ENCODE peak calls at places on chromosomes 6 and 20, in seven cellular contexts. D is GM12878, U is K562, O is HCT116, J is HepG2, K is endothelial cell of umbilical vein, E is GM23338. I is an unnamed sample.

GRCh38 chr6:142374965-142375733 is 73.3 kb downstream of the ADGRG6 start:
- DNase-seq in D (no peak), U (no peak), O (peak), J (peak), K (peak), E (no peak), I (no peak)

GRCh38 chr20:32474967-32475819 is 109.9 kb downstream of the NOL4L start:
- DNase-seq in D (no peak), U (peak), O (no peak), J (peak), K (peak), E (peak), I (no peak)

GRCh38 chr6:28208180-28208659 is 16.9 kb upstream of the ZSCAN9 start:
- DNase-seq in D (no peak), U (no peak), O (no peak), J (no peak), K (no peak), E (peak), I (no peak)

GRCh38 chr6:134739299-134740090 is 210.4 kb downstream of the ALDH8A1 start:
- DNase-seq in D (no peak), U (no peak), O (no peak), J (no peak), K (peak), E (no peak), I (no peak)

GRCh38 chr6:64459411-64459810 is 823.8 kb downstream of the PHF3 start:
- DNase-seq in D (no peak), U (no peak), O (no peak), J (no peak), K (no peak), E (no peak), I (no peak)

GRCh38 chr20:57412347-57413029 is 21.3 kb downstream of the RBM38 start:
- DNase-seq in D (no peak), U (no peak), O (no peak), J (no peak), K (no peak), E (no peak), I (no peak)

GRCh38 chr6:76633259-76633658 is 560.8 kb upstream of the IMPG1 start:
- DNase-seq in D (no peak), U (no peak), O (peak), J (no peak), K (no peak), E (peak), I (no peak)

GRCh38 chr6:107977283-107977682 is 19.3 kb upstream of the SEC63 start:
- DNase-seq in D (no peak), U (no peak), O (no peak), J (no peak), K (peak), E (peak), I (no peak)

GRCh38 chr6:27753668-27754407 is 158.4 kb downstream of the OR2B2 start:
- DNase-seq in D (peak), U (peak), O (peak), J (peak), K (peak), E (peak), I (peak)

GRCh38 chr6:87794922-87795885 is 93.2 kb upstream of the AKIRIN2 start:
- DNase-seq in D (no peak), U (no peak), O (no peak), J (no peak), K (no peak), E (peak), I (no peak)

GRCh38 chr20:4112490-4113420 is 97.4 kb upstream of the RNF24 start:
- DNase-seq in D (peak), U (no peak), O (no peak), J (no peak), K (peak), E (no peak), I (no peak)

GRCh38 chr20:13552061-13552460 is 86.7 kb downstream of the TASP1 start:
- DNase-seq in D (no peak), U (no peak), O (no peak), J (no peak), K (no peak), E (no peak), I (no peak)

GRCh38 chr20:62551408-62552323 is 75.9 kb upstream of the GATA5 start:
- DNase-seq in D (no peak), U (no peak), O (no peak), J (no peak), K (no peak), E (peak), I (no peak)
- TF ChIP-seq EZH2 in D (no peak), U (peak), O (no peak), J (peak), K (peak), E (no peak), I (no peak)

GRCh38 chr20:1887756-1888155 is 7.5 kb upstream of the SIRPA start:
- DNase-seq in D (no peak), U (no peak), O (no peak), J (no peak), K (no peak), E (no peak), I (no peak)
- H3K27ac ChIP-seq in D (no peak), U (no peak), O (no peak), J (no peak), K (no peak), E (no peak), I (no peak)

DNA sequence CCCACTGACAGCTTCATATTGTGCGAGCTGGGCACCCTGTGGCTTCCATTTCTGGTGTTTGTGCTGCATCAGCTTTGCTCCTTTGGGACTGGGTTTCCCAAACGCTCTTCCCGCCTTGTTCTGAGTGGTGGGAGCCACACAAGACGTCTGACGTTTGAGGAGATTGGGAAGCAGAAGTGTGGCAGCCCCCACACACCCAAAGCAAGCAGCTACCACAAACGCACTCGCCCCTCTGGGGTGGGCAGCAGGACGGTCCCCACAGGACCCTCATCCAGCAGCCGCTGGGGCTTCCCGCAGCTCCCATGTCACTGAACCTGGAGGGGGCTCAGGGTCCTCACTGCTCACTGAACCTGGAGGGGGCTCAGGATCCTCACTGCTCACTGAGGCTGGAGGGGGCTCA is 229.6 kb downstream of the ERMARD start:
- DNase-seq in D (no peak), U (no peak), O (no peak), J (no peak), K (no peak), E (no peak), I (no peak)
- TF ChIP-seq POLR2AphosphoS5 in D (no peak), U (no peak), O (no peak), J (no peak), K (no peak), E (no peak), I (no peak)

DNA sequence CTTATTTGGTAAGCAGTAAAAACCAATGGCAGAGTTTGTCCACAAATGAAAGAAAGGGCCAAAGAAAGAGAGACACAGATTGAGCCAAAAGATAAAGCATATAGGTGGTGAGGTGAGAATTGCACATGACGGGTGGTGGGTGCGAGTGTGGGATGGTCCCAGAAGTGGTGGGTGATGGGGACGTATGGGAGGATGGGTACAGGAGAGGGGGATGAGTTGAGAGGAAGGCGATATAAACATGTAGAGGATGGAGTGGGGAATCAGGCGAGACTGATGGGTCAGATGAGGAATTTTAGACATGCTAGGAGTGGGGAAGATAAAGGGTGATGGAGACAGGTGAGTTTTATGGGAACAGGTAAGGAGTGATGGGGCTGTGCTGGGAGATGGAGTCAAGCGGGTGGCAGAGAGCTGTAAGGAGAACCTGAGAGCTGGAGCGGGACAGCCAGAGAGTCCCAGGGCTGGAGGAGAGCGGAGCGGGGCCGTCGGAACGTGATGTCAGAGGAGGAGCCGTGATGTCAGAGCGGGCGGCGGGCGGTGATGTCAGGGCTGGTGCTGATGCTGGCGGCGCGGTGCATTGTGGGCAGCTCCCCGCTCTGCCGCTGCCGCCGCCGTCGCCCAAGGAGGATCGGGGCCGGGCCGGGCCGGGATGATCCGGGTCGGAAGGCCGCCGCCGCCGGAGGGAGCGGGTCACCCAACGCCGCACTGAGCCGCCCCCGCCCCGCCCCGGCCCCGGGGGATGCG is at the start of gene TTBK1:
- DNase-seq in D (no peak), U (peak), O (no peak), J (no peak), K (no peak), E (peak), I (no peak)
- TF ChIP-seq EZH2 in D (no peak), U (no peak), O (no peak), J (peak), K (peak), E (no peak), I (no peak)

GRCh38 chr20:38842017-38842416 is 36.5 kb downstream of the PPP1R16B start:
- DNase-seq in D (no peak), U (no peak), O (no peak), J (no peak), K (peak), E (no peak), I (no peak)
- H3K27ac ChIP-seq in D (peak), U (no peak), O (no peak), J (no peak), K (no peak), E (peak), I (no peak)

GRCh38 chr6:35648203-35648602 is 40.5 kb downstream of the FKBP5 start:
- DNase-seq in D (no peak), U (no peak), O (no peak), J (no peak), K (no peak), E (no peak), I (no peak)
- TF ChIP-seq POLR2AphosphoS5 in D (no peak), U (no peak), O (no peak), J (no peak), K (no peak), E (no peak), I (no peak)

GRCh38 chr20:50520222-50520877 is 10.2 kb downstream of the PTPN1 start:
- DNase-seq in D (no peak), U (no peak), O (no peak), J (no peak), K (no peak), E (no peak), I (no peak)
- TF ChIP-seq EZH2 in D (no peak), U (no peak), O (no peak), J (no peak), K (no peak), E (no peak), I (no peak)